ENCODE peak calls at places on chromosomes 13 and 19, in nine cellular contexts. A is coronary artery, Q is adipocyte, O is fibroblast of pulmonary artery, E is BE2C, M is HCT116, V is IMR-90, H is ascending aorta, T is GM23248. W is an unnamed sample.

GRCh38 chr13:19618925-19619324 is 14.5 kb upstream of the MPHOSPH8 start:
- DNase-seq in A (no peak), Q (peak), O (peak), E (peak), M (peak), V (peak), H (no peak), T (peak), W (peak)

GRCh38 chr13:76667551-76667950 is 218.7 kb downstream of the KCTD12 start:
- DNase-seq in A (no peak), Q (peak), O (peak), E (peak), M (no peak), V (peak), H (no peak), T (peak), W (no peak)

GRCh38 chr13:100674363-100674847 is at the start of gene TMTC4:
- DNase-seq in A (no peak), Q (no peak), O (no peak), E (no peak), M (no peak), V (no peak), H (no peak), T (no peak), W (no peak)

GRCh38 chr13:106418556-106418955 is 116.9 kb downstream of the EFNB2 start:
- DNase-seq in A (no peak), Q (peak), O (no peak), E (no peak), M (no peak), V (peak), H (no peak), T (peak), W (no peak)

GRCh38 chr13:100594731-100595130 is 6.1 kb upstream of the GGACT start:
- DNase-seq in A (no peak), Q (no peak), O (no peak), E (no peak), M (no peak), V (no peak), H (no peak), T (no peak), W (peak)

GRCh38 chr19:29665826-29666633 is 769 bp downstream of the PLEKHF1 start:
- DNase-seq in A (peak), Q (peak), O (peak), E (no peak), M (no peak), V (peak), H (peak), T (peak), W (no peak)

GRCh38 chr19:18650048-18650435 is 13.2 kb downstream of the KLHL26 start:
- DNase-seq in A (peak), Q (peak), O (peak), E (no peak), M (no peak), V (peak), H (no peak), T (peak), W (no peak)

GRCh38 chr19:17687141-17687856 is 855 bp downstream of the UNC13A start:
- DNase-seq in A (no peak), Q (no peak), O (no peak), E (no peak), M (no peak), V (no peak), H (no peak), T (no peak), W (peak)

GRCh38 chr19:19410553-19411550 is 5.4 kb downstream of the GATAD2A start:
- DNase-seq in A (no peak), Q (no peak), O (no peak), E (no peak), M (no peak), V (no peak), H (no peak), T (peak), W (no peak)

GRCh38 chr13:104571161-104571889 is 1505.1 kb upstream of the SLC10A2 start:
- DNase-seq in A (no peak), Q (peak), O (peak), E (peak), M (peak), V (peak), H (peak), T (peak), W (peak)

GRCh38 chr13:34627499-34627898 is 314.6 kb upstream of the NBEA start:
- DNase-seq in A (no peak), Q (no peak), O (no peak), E (no peak), M (no peak), V (no peak), H (no peak), T (no peak), W (no peak)

GRCh38 chr13:38398810-38399493 is 49.3 kb downstream of the UFM1 start:
- DNase-seq in A (no peak), Q (peak), O (peak), E (no peak), M (no peak), V (peak), H (no peak), T (peak), W (no peak)

GRCh38 chr13:44125943-44126469 is 246.3 kb downstream of the LACC1 start:
- DNase-seq in A (no peak), Q (peak), O (no peak), E (no peak), M (no peak), V (peak), H (no peak), T (no peak), W (no peak)

GRCh38 chr19:55088543-55089265 is 13.0 kb downstream of the EPS8L1 start:
- DNase-seq in A (no peak), Q (peak), O (peak), E (peak), M (no peak), V (peak), H (no peak), T (peak), W (peak)

GRCh38 chr19:46717716-46718143 is 816 bp upstream of the PRKD2 start:
- DNase-seq in A (no peak), Q (peak), O (no peak), E (no peak), M (no peak), V (no peak), H (no peak), T (peak), W (no peak)

GRCh38 chr19:48799358-48800300 is 11.2 kb downstream of the BCAT2 start:
- DNase-seq in A (no peak), Q (no peak), O (no peak), E (no peak), M (no peak), V (no peak), H (no peak), T (no peak), W (no peak)

GRCh38 chr19:45780448-45781281 is 1.6 kb downstream of the DMPK start:
- DNase-seq in A (no peak), Q (peak), O (no peak), E (no peak), M (no peak), V (no peak), H (no peak), T (no peak), W (no peak)

GRCh38 chr13:49443327-49443688 is 556 bp downstream of the CAB39L start:
- DNase-seq in A (no peak), Q (peak), O (peak), E (no peak), M (no peak), V (peak), H (no peak), T (peak), W (no peak)

GRCh38 chr19:10096615-10096963 is 5.9 kb downstream of the ANGPTL6 start:
- DNase-seq in A (peak), Q (no peak), O (no peak), E (no peak), M (no peak), V (no peak), H (no peak), T (peak), W (no peak)

GRCh38 chr13:24217601-24218281 is 57.2 kb downstream of the SPATA13 start:
- DNase-seq in A (no peak), Q (no peak), O (peak), E (no peak), M (no peak), V (no peak), H (no peak), T (peak), W (no peak)

GRCh38 chr13:76799696-76800095 is 86.5 kb downstream of the KCTD12 start:
- DNase-seq in A (no peak), Q (no peak), O (peak), E (no peak), M (no peak), V (no peak), H (no peak), T (peak), W (no peak)

GRCh38 chr19:52734893-52735661 is at the start of gene ZNF611:
- DNase-seq in A (peak), Q (peak), O (peak), E (peak), M (peak), V (peak), H (peak), T (peak), W (peak)

GRCh38 chr13:90103099-90103784 is 1244.2 kb upstream of the MIR17HG start:
- DNase-seq in A (no peak), Q (no peak), O (no peak), E (no peak), M (no peak), V (no peak), H (no peak), T (no peak), W (peak)

GRCh38 chr13:32136061-32136460 is 104.5 kb downstream of the FRY start:
- DNase-seq in A (no peak), Q (no peak), O (no peak), E (no peak), M (no peak), V (no peak), H (no peak), T (no peak), W (no peak)

GRCh38 chr13:51804295-51805172 is 571 bp upstream of the DHRS12 start:
- DNase-seq in A (no peak), Q (no peak), O (no peak), E (no peak), M (no peak), V (no peak), H (no peak), T (peak), W (no peak)

GRCh38 chr19:18915639-18916038 is 3.5 kb downstream of the COPE start:
- DNase-seq in A (no peak), Q (peak), O (peak), E (peak), M (peak), V (peak), H (no peak), T (peak), W (peak)

GRCh38 chr19:40603719-40604646 is 2.8 kb downstream of the LTBP4 start:
- DNase-seq in A (peak), Q (peak), O (peak), E (peak), M (peak), V (peak), H (peak), T (peak), W (peak)

GRCh38 chr19:49432141-49433073 is 7.2 kb downstream of the GFY start:
- DNase-seq in A (no peak), Q (no peak), O (no peak), E (no peak), M (no peak), V (no peak), H (no peak), T (no peak), W (no peak)

GRCh38 chr13:110874508-110874960 is 40.3 kb downstream of the ANKRD10 start:
- DNase-seq in A (peak), Q (peak), O (peak), E (peak), M (peak), V (peak), H (peak), T (peak), W (peak)

DNA sequence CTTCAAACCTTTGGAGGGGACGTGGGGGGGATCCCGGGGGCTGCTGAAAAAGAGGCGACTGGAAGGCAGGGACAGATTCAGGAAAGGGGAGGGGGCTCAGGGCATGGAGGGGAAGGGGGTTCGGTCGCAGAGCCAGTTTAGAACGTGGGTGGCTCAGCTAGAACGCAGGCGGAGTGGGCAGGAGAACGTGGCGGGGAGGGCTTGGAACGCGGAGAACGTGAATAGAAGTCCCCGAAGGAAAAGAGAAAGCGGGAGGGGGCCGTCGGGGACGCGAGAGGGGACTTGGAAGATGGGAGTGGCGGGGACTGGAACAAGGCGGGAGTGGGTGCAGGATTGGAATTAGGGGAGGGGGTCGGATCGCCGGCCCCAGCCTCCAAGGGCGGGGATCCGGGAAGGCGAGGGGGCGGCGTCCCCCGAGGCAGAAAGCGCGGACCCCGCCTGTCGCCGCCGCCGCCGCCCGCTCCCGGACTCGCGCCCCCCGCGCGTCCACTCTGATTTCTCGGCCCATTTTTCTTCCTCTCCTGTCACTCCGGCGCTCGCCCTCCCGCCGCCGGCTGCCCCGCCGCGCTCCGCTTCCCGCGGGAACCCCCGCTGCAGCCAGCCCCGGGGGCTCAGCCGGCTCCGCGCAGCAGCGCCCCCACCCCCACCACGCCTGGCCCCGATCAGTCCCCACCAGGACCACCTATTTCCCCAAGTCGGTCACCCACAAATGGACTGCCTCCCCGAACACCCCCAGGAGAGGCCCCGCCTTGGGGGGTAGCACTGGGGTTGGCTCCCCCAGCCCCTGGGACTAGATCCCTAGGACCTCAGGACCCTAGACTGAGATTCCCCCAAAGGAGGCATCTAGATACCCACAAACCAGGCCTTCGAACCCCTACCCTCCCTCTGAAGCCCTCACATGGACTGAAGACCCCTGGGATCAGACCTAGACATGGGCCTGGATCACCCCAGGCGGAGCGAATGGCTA is 12.5 kb upstream of the ERFL start:
- DNase-seq in A (no peak), Q (peak), O (no peak), E (no peak), M (no peak), V (no peak), H (no peak), T (peak), W (peak)
- H3K4me3 ChIP-seq in A (peak), Q (peak), O (peak), E (peak), M (no peak), V (peak), H (peak), T (peak), W (peak)

GRCh38 chr19:2223959-2224358 is 12.2 kb downstream of the PLEKHJ1 start:
- DNase-seq in A (no peak), Q (no peak), O (no peak), E (no peak), M (no peak), V (no peak), H (no peak), T (no peak), W (no peak)
- H3K4me3 ChIP-seq in A (no peak), Q (no peak), O (no peak), E (no peak), M (no peak), V (no peak), H (no peak), T (no peak), W (no peak)

GRCh38 chr13:98493035-98493401 is 83.9 kb downstream of the STK24 start:
- DNase-seq in A (no peak), Q (no peak), O (no peak), E (no peak), M (no peak), V (no peak), H (no peak), T (no peak), W (no peak)

GRCh38 chr13:98495627-98496238 is 81.2 kb downstream of the STK24 start:
- DNase-seq in A (no peak), Q (peak), O (no peak), E (no peak), M (no peak), V (no peak), H (no peak), T (peak), W (no peak)

GRCh38 chr13:98496966-98497365 is 79.9 kb downstream of the STK24 start:
- DNase-seq in A (no peak), Q (no peak), O (no peak), E (no peak), M (no peak), V (no peak), H (no peak), T (no peak), W (no peak)

GRCh38 chr13:98494769-98495168 is 82.1 kb downstream of the STK24 start:
- DNase-seq in A (no peak), Q (no peak), O (no peak), E (no peak), M (no peak), V (no peak), H (no peak), T (no peak), W (no peak)

GRCh38 chr13:98496239-98496668 is 80.7 kb downstream of the STK24 start:
- DNase-seq in A (no peak), Q (no peak), O (no peak), E (no peak), M (no peak), V (peak), H (no peak), T (peak), W (no peak)
- H3K4me3 ChIP-seq in A (peak), Q (peak), O (no peak), E (no peak), M (no peak), V (no peak), H (no peak), T (peak), W (no peak)

GRCh38 chr19:33373701-33374405 is at the start of gene CEBPG:
- DNase-seq in A (peak), Q (peak), O (peak), E (peak), M (no peak), V (peak), H (no peak), T (peak), W (peak)
- H3K4me3 ChIP-seq in A (peak), Q (peak), O (peak), E (peak), M (peak), V (peak), H (peak), T (peak), W (peak)